ENCODE peak calls at places on chromosomes 3 and 15, in ten cellular contexts. E, W, F, H, C, Z, M, B, D and Y are unnamed samples.
A peak's percentile ranks its signal among the peaks of the same experiment; 100 is the strongest.

GRCh38 chr3:8996681-8997121 is 33.4 kb upstream of the RAD18 start:
- DNase-seq in D (peak; percentile 66), C (no peak), E (peak; percentile 74), B (no peak), Z (no peak), H (no peak), M (no peak), F (no peak), W (peak; percentile 50), Y (peak; percentile 65)

GRCh38 chr3:183275418-183275817 is 22.4 kb downstream of the B3GNT5 start:
- DNase-seq in F (peak; percentile 77), D (no peak), H (no peak), W (no peak), M (no peak), B (no peak), E (no peak), Z (no peak), C (no peak), Y (no peak)

GRCh38 chr15:81888748-81889479 is 156.9 kb downstream of the MEX3B start:
- DNase-seq in F (peak; percentile 86), H (no peak), B (no peak), W (no peak), Z (no peak), M (no peak), E (peak; percentile 47), D (peak; percentile 28), C (no peak), Y (no peak)

GRCh38 chr15:64443016-64443415 is 17.4 kb upstream of the ZNF609 start:
- DNase-seq in F (no peak), Z (no peak), H (no peak), W (no peak), M (no peak), E (no peak), D (no peak), B (no peak), C (no peak), Y (no peak)

GRCh38 chr3:52444860-52445793 is at the start of gene SEMA3G:
- DNase-seq in W (peak; percentile 81), D (peak; percentile 82), F (peak; percentile 68), H (no peak), B (peak; percentile 85), Z (no peak), C (peak; percentile 77), E (peak; percentile 71), M (no peak), Y (peak; percentile 87)

GRCh38 chr3:40170395-40170794 is 139.1 kb upstream of the EIF1B start:
- DNase-seq in Z (no peak), F (no peak), M (no peak), W (no peak), D (no peak), B (peak; percentile 65), E (no peak), C (no peak), H (no peak), Y (no peak)

GRCh38 chr3:124059580-124059979 is 67.7 kb upstream of the ROPN1 start:
- DNase-seq in M (no peak), H (no peak), F (no peak), D (no peak), Z (no peak), W (no peak), C (no peak), E (peak; percentile 43), B (no peak), Y (no peak)

GRCh38 chr15:45719490-45719889 is 84.7 kb downstream of the SQOR start:
- DNase-seq in C (no peak), M (no peak), W (no peak), Z (no peak), F (no peak), H (no peak), D (no peak), B (no peak), E (no peak), Y (no peak)

GRCh38 chr15:99104788-99105515 is at the start of gene SYNM:
- DNase-seq in H (peak; percentile 66), M (peak; percentile 55), F (peak; percentile 49), D (peak; percentile 94), B (peak; percentile 90), Z (peak; percentile 84), E (peak; percentile 90), W (peak; percentile 85), C (peak; percentile 61), Y (peak; percentile 49)

GRCh38 chr3:177973241-177973840 is 562.9 kb upstream of the KCNMB2 start:
- DNase-seq in Z (no peak), H (no peak), E (peak; percentile 45), C (no peak), M (no peak), B (no peak), W (no peak), F (peak; percentile 18), D (peak; percentile 11), Y (no peak)

GRCh38 chr15:49831206-49831965 is 210.5 kb downstream of the DTWD1 start:
- DNase-seq in W (no peak), E (peak; percentile 92), H (no peak), M (no peak), D (peak; percentile 63), Z (no peak), B (no peak), C (no peak), F (peak; percentile 68), Y (no peak)

GRCh38 chr15:99446565-99447496 is 119.0 kb upstream of the MEF2A start:
- DNase-seq in F (no peak), M (peak; percentile 47), C (no peak), D (no peak), B (peak; percentile 6), W (no peak), H (no peak), E (no peak), Z (no peak), Y (no peak)

GRCh38 chr3:33636125-33636855 is 81.8 kb downstream of the CLASP2 start:
- DNase-seq in H (peak; percentile 12), B (peak; percentile 37), W (no peak), E (peak; percentile 48), M (no peak), C (no peak), Z (no peak), D (peak; percentile 21), F (peak; percentile 60), Y (peak; percentile 40)

GRCh38 chr3:123449092-123449985 is 449 bp upstream of the ADCY5 start:
- DNase-seq in E (peak; percentile 38), M (no peak), Z (no peak), W (peak; percentile 79), D (peak; percentile 72), H (no peak), B (peak; percentile 38), F (no peak), C (peak; percentile 16), Y (peak; percentile 50)

GRCh38 chr15:57196865-57197264 is 179.4 kb upstream of the CGNL1 start:
- DNase-seq in D (no peak), Z (no peak), W (no peak), E (no peak), B (no peak), C (no peak), H (peak; percentile 6), M (peak; percentile 20), F (peak; percentile 13), Y (no peak)

GRCh38 chr3:123552095-123552714 is 32.6 kb downstream of the HACD2 start:
- DNase-seq in H (no peak), C (no peak), D (peak; percentile 18), E (peak; percentile 46), W (no peak), B (peak; percentile 31), F (peak; percentile 27), Z (no peak), M (no peak), Y (peak; percentile 14)

GRCh38 chr3:35659808-35660207 is 20.5 kb downstream of the ARPP21 start:
- DNase-seq in C (no peak), E (no peak), B (no peak), M (no peak), W (no peak), F (peak; percentile 36), Z (no peak), H (peak; percentile 26), D (no peak), Y (peak; percentile 53)

GRCh38 chr15:45991863-45992262 is 357.0 kb downstream of the SQOR start:
- DNase-seq in W (no peak), C (no peak), E (no peak), H (no peak), D (no peak), Z (no peak), F (no peak), M (no peak), B (no peak), Y (no peak)

GRCh38 chr3:32453346-32453745 is 49.3 kb downstream of the CMTM6 start:
- DNase-seq in D (peak; percentile 80), E (peak; percentile 29), B (no peak), F (no peak), C (no peak), Z (no peak), H (no peak), W (no peak), M (no peak), Y (no peak)

GRCh38 chr3:6125520-6125919 is 735.4 kb upstream of the GRM7 start:
- DNase-seq in C (no peak), F (no peak), E (no peak), H (no peak), M (no peak), W (no peak), B (no peak), D (no peak), Z (no peak), Y (no peak)

GRCh38 chr15:73584699-73585420 is 48.3 kb downstream of the NPTN start:
- DNase-seq in B (no peak), Z (no peak), H (no peak), E (peak; percentile 29), M (no peak), W (no peak), C (no peak), D (no peak), F (no peak), Y (no peak)

GRCh38 chr3:59006791-59007517 is 42.9 kb downstream of the CFAP20DC start:
- DNase-seq in B (no peak), F (peak; percentile 6), E (peak; percentile 23), M (no peak), D (no peak), H (no peak), Z (no peak), W (no peak), C (no peak), Y (no peak)